ENCODE peak calls at places on chromosomes 7 and 10, in nine cellular contexts. P, L, G, F, B, R, H, A and W are unnamed samples.
A peak's percentile ranks its signal among the peaks of the same experiment; 100 is the strongest.

GRCh38 chr10:42753126-42753506 is 29.5 kb upstream of the BMS1 start:
- DNase-seq in P (peak; percentile 77), L (peak; percentile 91), G (peak; percentile 61), F (peak; percentile 87), B (peak; percentile 64), R (peak; percentile 90), H (peak; percentile 92), A (peak; percentile 27), W (peak; percentile 93)

GRCh38 chr10:86259901-86260562 is 106.6 kb downstream of the GRID1 start:
- DNase-seq in P (no peak), L (no peak), G (no peak), F (no peak), B (no peak), R (no peak), H (peak; percentile 15), A (no peak), W (no peak)

GRCh38 chr10:97687785-97688781 is 1.0 kb upstream of the AVPI1 start:
- DNase-seq in P (peak; percentile 27), L (no peak), G (peak; percentile 85), F (peak; percentile 78), B (peak; percentile 49), R (peak; percentile 92), H (no peak), A (peak; percentile 88), W (no peak)

GRCh38 chr7:138075350-138075749 is 909 bp upstream of the AKR1D1 start:
- DNase-seq in P (no peak), L (no peak), G (no peak), F (no peak), B (no peak), R (no peak), H (no peak), A (no peak), W (no peak)

GRCh38 chr7:139829654-139830130 is 628 bp downstream of the TBXAS1 start:
- DNase-seq in P (peak; percentile 16), L (no peak), G (no peak), F (no peak), B (no peak), R (no peak), H (no peak), A (no peak), W (no peak)

GRCh38 chr10:51367120-51367519 is 292.8 kb downstream of the PRKG1 start:
- DNase-seq in P (no peak), L (no peak), G (no peak), F (no peak), B (no peak), R (no peak), H (no peak), A (no peak), W (no peak)

GRCh38 chr10:71178880-71179279 is 33.5 kb upstream of the UNC5B start:
- DNase-seq in P (no peak), L (no peak), G (no peak), F (no peak), B (no peak), R (no peak), H (no peak), A (no peak), W (no peak)

GRCh38 chr7:83468251-83468739 is 180.6 kb downstream of the SEMA3E start:
- DNase-seq in P (peak; percentile 99), L (peak; percentile 53), G (peak; percentile 97), F (peak; percentile 68), B (peak; percentile 98), R (peak; percentile 99), H (peak; percentile 78), A (peak; percentile 98), W (peak; percentile 37)

GRCh38 chr10:22501412-22501811 is 156.1 kb downstream of the SPAG6 start:
- DNase-seq in P (no peak), L (no peak), G (no peak), F (no peak), B (no peak), R (no peak), H (no peak), A (no peak), W (no peak)

GRCh38 chr7:68440870-68441269 is 1157.4 kb upstream of the AUTS2 start:
- DNase-seq in P (no peak), L (no peak), G (no peak), F (no peak), B (no peak), R (no peak), H (no peak), A (no peak), W (no peak)

GRCh38 chr7:65955718-65956117 is 26.3 kb downstream of the GUSB start:
- DNase-seq in P (no peak), L (no peak), G (no peak), F (no peak), B (no peak), R (no peak), H (no peak), A (no peak), W (no peak)

GRCh38 chr7:135342887-135343286 is 109.2 kb downstream of the STRA8 start:
- DNase-seq in P (no peak), L (no peak), G (no peak), F (no peak), B (no peak), R (no peak), H (no peak), A (no peak), W (no peak)

DNA sequence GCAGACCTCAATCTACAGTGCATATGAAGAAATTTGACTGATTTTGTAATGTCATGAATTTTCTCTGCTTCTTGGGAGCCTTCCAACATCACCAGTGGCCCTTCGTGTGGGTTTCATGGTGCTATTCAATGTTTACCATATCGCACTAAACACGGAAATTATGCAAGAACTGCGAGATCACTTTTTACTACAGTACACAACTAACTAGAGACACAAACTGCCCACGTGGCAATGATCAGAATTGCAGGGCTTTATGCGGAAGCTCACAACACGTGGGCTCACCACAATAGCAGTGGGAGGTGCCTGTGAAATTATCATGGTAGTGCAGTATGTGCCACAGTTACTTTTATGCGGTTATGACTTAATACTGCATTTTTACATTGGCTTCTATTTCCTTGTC is 449.7 kb upstream of the KLF6 start:
- DNase-seq in P (no peak), L (no peak), G (no peak), F (no peak), B (no peak), R (no peak), H (no peak), A (no peak), W (no peak)
- TF ChIP-seq CTCF in P (no peak), L (no peak), G (no peak), F (no peak), B (no peak), R (no peak), H (peak; percentile 15), A (no peak), W (no peak)

DNA sequence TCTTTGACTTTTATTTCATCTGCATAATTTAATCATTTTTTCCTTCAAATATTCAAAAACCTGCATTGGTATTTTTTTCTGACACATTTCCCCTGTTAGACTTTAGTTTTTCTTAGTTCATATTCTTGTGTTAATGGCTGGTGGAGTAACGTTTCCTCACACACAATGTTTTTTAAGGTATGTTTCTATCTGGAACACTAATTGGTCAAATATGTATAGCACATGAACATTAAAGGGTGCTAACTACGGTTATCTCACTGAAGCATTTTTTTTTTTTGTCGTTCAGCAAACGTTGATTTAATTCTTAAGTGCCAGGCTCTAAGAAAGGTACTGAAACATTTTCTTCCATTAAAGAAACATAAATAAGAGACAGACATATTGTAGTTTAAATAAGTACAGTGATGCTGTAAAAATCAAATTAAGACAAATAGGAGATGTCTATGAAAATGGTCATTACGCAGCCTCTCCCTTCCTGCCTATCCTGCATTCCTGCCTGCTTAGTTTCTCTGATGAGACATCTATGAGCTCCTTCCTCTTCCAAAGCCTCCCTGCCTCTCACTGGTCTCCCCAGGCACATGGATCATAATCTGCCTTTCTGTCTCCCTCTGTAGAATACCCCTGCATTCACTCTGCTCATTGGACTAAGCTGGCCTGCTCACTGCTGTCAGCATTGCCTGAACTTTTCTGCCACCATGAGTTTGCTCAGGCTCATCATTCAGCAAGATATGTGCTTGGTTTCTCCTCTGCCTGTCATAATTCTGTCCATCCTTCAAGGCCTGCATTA is 87.9 kb downstream of the PTPRZ1 start:
- DNase-seq in P (peak; percentile 34), L (no peak), G (peak; percentile 83), F (no peak), B (peak; percentile 93), R (peak; percentile 69), H (peak; percentile 34), A (peak; percentile 90), W (no peak)
- TF ChIP-seq CTCF in P (no peak), L (no peak), G (no peak), F (no peak), B (peak; percentile 25), R (no peak), H (no peak), A (no peak), W (no peak)

DNA sequence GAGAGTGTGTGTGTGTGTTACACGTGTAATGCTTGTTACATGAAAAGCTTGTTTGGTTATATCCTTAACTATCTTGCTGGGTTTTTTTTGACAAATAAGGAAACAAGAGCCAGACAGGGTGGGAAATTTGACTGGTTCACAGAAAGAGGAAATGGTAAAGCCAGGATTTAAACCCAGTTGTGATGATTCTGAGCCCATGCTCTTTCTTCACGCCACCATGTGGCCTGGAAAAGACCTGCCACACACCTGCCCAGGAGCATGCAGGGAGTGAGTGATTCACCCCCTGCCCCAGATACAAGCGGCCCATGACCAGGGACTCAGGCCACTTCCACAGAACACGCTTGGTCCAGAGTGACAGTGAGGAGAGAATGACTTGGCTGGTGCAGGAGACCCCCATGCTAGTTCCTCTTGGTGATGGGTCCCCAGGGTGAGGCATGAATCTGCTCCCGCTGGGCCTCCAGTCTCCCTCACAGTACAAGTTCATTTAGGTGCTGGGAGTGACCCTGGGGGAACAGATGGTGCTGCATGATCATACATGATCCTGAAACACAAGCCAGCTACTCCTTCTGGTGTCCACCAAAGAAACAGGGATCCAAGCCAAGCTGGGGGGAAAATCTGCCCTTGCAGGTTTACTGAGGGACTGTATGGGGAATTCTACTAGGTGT is 21.0 kb upstream of the EIF5AL1 start:
- DNase-seq in P (no peak), L (no peak), G (no peak), F (no peak), B (no peak), R (no peak), H (peak; percentile 51), A (no peak), W (no peak)
- TF ChIP-seq CTCF in P (no peak), L (no peak), G (no peak), F (no peak), B (no peak), R (no peak), H (peak; percentile 48), A (no peak), W (no peak)

GRCh38 chr7:88358881-88359280 is 52.2 kb upstream of the STEAP4 start:
- DNase-seq in P (no peak), L (no peak), G (no peak), F (no peak), B (no peak), R (no peak), H (no peak), A (no peak), W (no peak)

GRCh38 chr7:88357295-88357694 is 50.6 kb upstream of the STEAP4 start:
- DNase-seq in P (no peak), L (peak; percentile 28), G (no peak), F (no peak), B (peak; percentile 72), R (peak; percentile 68), H (no peak), A (no peak), W (no peak)

GRCh38 chr7:88354999-88355398 is 48.3 kb upstream of the STEAP4 start:
- DNase-seq in P (no peak), L (no peak), G (no peak), F (no peak), B (no peak), R (no peak), H (no peak), A (no peak), W (no peak)

GRCh38 chr7:88358534-88358838 is 51.8 kb upstream of the STEAP4 start:
- DNase-seq in P (no peak), L (no peak), G (no peak), F (no peak), B (no peak), R (no peak), H (no peak), A (no peak), W (no peak)

GRCh38 chr7:88357794-88358533 is 51.3 kb upstream of the STEAP4 start:
- DNase-seq in P (no peak), L (peak; percentile 13), G (no peak), F (no peak), B (peak; percentile 36), R (peak; percentile 45), H (no peak), A (no peak), W (no peak)
- TF ChIP-seq CTCF in P (peak; percentile 26), L (no peak), G (peak; percentile 41), F (no peak), B (peak; percentile 72), R (no peak), H (peak; percentile 42), A (no peak), W (no peak)